ENCODE peak calls at places on chromosomes 4 and X, in five cellular contexts. P is lower leg skin, F is endothelial cell, T is bronchial epithelial cell, M is kidney. W is an unnamed sample.

GRCh38 chr4:80767944-80768343 is 262.6 kb upstream of the BMP3 start:
- DNase-seq in P (no peak), F (no peak), T (peak), M (no peak), W (no peak)

GRCh38 chr4:47827339-47828047 is 10.4 kb downstream of the CORIN start:
- DNase-seq in P (no peak), F (no peak), T (no peak), M (no peak), W (no peak)

GRCh38 chrX:19772759-19773623 is 114.4 kb downstream of the SH3KBP1 start:
- DNase-seq in P (no peak), F (no peak), T (no peak), M (no peak), W (no peak)

GRCh38 chrX:153981231-153981630 is 8.7 kb downstream of the TMEM187 start:
- DNase-seq in P (no peak), F (no peak), T (no peak), M (no peak), W (no peak)

GRCh38 chrX:131827935-131828334 is 195.2 kb upstream of the STK26 start:
- DNase-seq in P (no peak), F (peak), T (no peak), M (no peak), W (no peak)

GRCh38 chrX:123648028-123648810 is 84.6 kb downstream of the THOC2 start:
- DNase-seq in P (no peak), F (peak), T (peak), M (peak), W (no peak)

GRCh38 chr4:183288955-183289354 is 31.1 kb downstream of the CLDN22 start:
- DNase-seq in P (no peak), F (no peak), T (no peak), M (no peak), W (no peak)

GRCh38 chr4:118281611-118282442 is 71.0 kb downstream of the PRSS12 start:
- DNase-seq in P (no peak), F (no peak), T (peak), M (peak), W (no peak)

GRCh38 chr4:108830509-108831244 is 67.8 kb upstream of the ETNPPL start:
- DNase-seq in P (no peak), F (no peak), T (peak), M (no peak), W (no peak)

GRCh38 chr4:31045724-31046318 is 325.7 kb downstream of the PCDH7 start:
- DNase-seq in P (no peak), F (peak), T (peak), M (no peak), W (no peak)

GRCh38 chr4:2458546-2459491 is 10.1 kb upstream of the RNF4 start:
- DNase-seq in P (no peak), F (no peak), T (no peak), M (peak), W (no peak)

GRCh38 chrX:97057349-97057909 is 173.7 kb downstream of the RPA4 start:
- DNase-seq in P (no peak), F (no peak), T (no peak), M (no peak), W (no peak)

GRCh38 chr4:184342167-184342856 is 124.6 kb upstream of the ENPP6 start:
- DNase-seq in P (no peak), F (no peak), T (no peak), M (no peak), W (no peak)

GRCh38 chr4:146245246-146245645 is 30.9 kb downstream of the REELD1 start:
- DNase-seq in P (no peak), F (no peak), T (no peak), M (no peak), W (no peak)

GRCh38 chr4:53040459-53040815 is 178.3 kb downstream of the RASL11B start:
- DNase-seq in P (no peak), F (no peak), T (no peak), M (no peak), W (no peak)

GRCh38 chr4:148207074-148207473 is 235.1 kb downstream of the NR3C2 start:
- DNase-seq in P (no peak), F (no peak), T (peak), M (no peak), W (no peak)

GRCh38 chr4:168200685-168201084 is 108.3 kb downstream of the ANXA10 start:
- DNase-seq in P (no peak), F (no peak), T (peak), M (no peak), W (no peak)

GRCh38 chr4:107989162-107989536 is 540 bp upstream of the HADH start:
- DNase-seq in P (no peak), F (no peak), T (no peak), M (no peak), W (no peak)

GRCh38 chr4:17884063-17884462 is 73.3 kb downstream of the NCAPG start:
- DNase-seq in P (no peak), F (no peak), T (no peak), M (no peak), W (no peak)

GRCh38 chr4:179662522-179662921 is 2220.3 kb upstream of the AGA start:
- DNase-seq in P (no peak), F (no peak), T (no peak), M (no peak), W (no peak)

GRCh38 chrX:1442724-1443367 is 9.9 kb downstream of the ASMTL start:
- DNase-seq in P (peak), F (no peak), T (no peak), M (peak), W (peak)

GRCh38 chrX:125757794-125758564 is 408.1 kb downstream of the DCAF12L2 start:
- DNase-seq in P (no peak), F (no peak), T (no peak), M (no peak), W (no peak)

DNA sequence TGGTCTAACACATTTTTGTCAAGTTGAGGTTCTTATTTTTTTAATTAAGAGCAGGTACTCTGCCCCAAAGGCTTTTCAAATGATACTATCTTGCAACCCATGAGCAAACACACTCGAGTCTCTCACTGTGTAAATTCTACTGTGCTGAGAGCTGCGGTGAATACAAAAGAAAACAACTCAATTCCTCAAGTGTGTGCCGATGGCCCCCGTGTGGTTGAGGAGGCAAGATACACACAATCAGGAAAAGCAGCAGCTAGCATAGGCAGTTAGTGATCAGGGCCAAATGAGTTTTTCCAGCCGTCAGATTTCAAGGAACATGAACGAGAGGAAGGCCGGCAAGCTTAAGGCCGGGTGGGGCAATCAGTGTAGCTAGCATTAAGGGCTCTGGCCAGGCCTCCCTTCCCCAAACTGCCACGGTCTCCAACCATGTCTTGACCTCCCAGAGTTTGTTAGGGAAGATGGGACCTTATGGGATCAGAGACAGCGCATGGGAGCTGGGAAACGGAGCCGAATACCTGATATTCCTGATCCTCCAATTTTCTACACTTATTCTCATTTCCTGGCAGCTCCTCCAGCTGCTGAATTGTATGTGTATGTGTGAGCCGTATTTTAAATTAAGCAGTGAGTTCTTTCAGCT is 59.7 kb downstream of the RTL9 start:
- DNase-seq in P (no peak), F (peak), T (peak), M (no peak), W (no peak)
- TF ChIP-seq CTCF in P (no peak), F (peak), T (peak), M (peak), W (peak)

GRCh38 chr4:185892165-185892564 is 80.2 kb upstream of the SORBS2 start:
- DNase-seq in P (no peak), F (no peak), T (peak), M (no peak), W (no peak)
- TF ChIP-seq CTCF in P (no peak), F (no peak), T (no peak), M (no peak), W (peak)

GRCh38 chr4:6680372-6681034 is 13.2 kb upstream of the S100P start:
- DNase-seq in P (no peak), F (no peak), T (no peak), M (no peak), W (no peak)
- TF ChIP-seq CTCF in P (no peak), F (peak), T (peak), M (no peak), W (peak)

GRCh38 chrX:18119856-18120255 is 100.8 kb downstream of the BEND2 start:
- DNase-seq in P (no peak), F (no peak), T (no peak), M (no peak), W (no peak)
- TF ChIP-seq CTCF in P (no peak), F (no peak), T (no peak), M (no peak), W (no peak)

GRCh38 chrX:129461801-129462456 is 61.4 kb downstream of the SMARCA1 start:
- DNase-seq in P (no peak), F (no peak), T (no peak), M (no peak), W (no peak)

GRCh38 chrX:129462707-129463106 is 60.6 kb downstream of the SMARCA1 start:
- DNase-seq in P (no peak), F (no peak), T (no peak), M (no peak), W (no peak)
- TF ChIP-seq CTCF in P (no peak), F (no peak), T (no peak), M (no peak), W (peak)

DNA sequence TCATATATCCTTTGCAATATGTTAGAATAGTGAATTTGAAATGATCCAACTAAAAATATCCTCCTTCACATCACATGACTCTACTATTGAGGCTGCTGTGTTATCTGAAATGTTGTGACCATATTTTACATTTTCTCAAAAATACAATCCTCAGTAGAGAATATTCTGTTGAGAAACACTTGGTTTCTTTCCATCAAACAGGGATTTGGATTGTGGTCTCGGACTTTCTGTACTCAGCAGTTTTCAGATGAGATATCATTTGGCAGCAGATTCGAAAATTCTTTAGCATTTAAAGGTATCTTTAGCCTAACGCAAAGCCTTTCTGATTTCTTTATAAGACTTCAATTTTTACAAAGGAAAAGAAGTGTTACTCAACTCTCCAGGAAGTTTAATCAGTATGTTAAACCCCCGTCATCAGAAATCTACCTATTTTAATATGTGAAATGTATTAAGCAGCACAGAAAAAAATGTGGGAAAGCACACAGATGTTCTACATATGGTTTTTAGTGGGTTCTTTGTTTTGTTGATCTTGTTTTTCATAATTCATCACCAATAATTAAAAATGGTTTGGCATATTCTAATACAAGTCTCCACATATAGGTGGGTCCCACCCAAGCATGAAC is 55.4 kb upstream of the ANXA3 start:
- DNase-seq in P (no peak), F (no peak), T (no peak), M (no peak), W (no peak)
- TF ChIP-seq CTCF in P (no peak), F (no peak), T (no peak), M (no peak), W (no peak)

W was measured in chondrocyte.